ENCODE peak calls at places on chromosomes 7 and 10, in four cellular contexts. One of them, this sample, is unnamed.

GRCh38 chr10:37860494-37861190 is 3.2 kb upstream of the ZNF248 start:
- DNase-seq in cardiac muscle cell: peak; percentile 44
- DNase-seq in left lung: no peak
- DNase-seq in right lobe of liver: no peak
- DNase-seq in this sample: no peak

GRCh38 chr10:102837230-102837721 is at the start of gene CYP17A1:
- DNase-seq in cardiac muscle cell: peak; percentile 65
- DNase-seq in left lung: no peak
- DNase-seq in right lobe of liver: no peak
- DNase-seq in this sample: no peak

GRCh38 chr10:47243791-47244190 is 56.2 kb upstream of the GDF10 start:
- DNase-seq in cardiac muscle cell: no peak
- DNase-seq in left lung: no peak
- DNase-seq in right lobe of liver: no peak
- DNase-seq in this sample: peak; percentile 67

GRCh38 chr7:110131344-110131743 is 959.6 kb upstream of the LRRN3 start:
- DNase-seq in cardiac muscle cell: no peak
- DNase-seq in left lung: no peak
- DNase-seq in right lobe of liver: no peak
- DNase-seq in this sample: no peak

GRCh38 chr10:133156674-133157579 is 3.1 kb upstream of the KNDC1 start:
- DNase-seq in cardiac muscle cell: no peak
- DNase-seq in left lung: peak; percentile 64
- DNase-seq in right lobe of liver: no peak
- DNase-seq in this sample: no peak

GRCh38 chr10:17660921-17661320 is 17.0 kb downstream of the STAM start:
- DNase-seq in cardiac muscle cell: no peak
- DNase-seq in left lung: no peak
- DNase-seq in right lobe of liver: no peak
- DNase-seq in this sample: no peak

GRCh38 chr10:109887776-109888175 is 35.5 kb downstream of the XPNPEP1 start:
- DNase-seq in cardiac muscle cell: no peak
- DNase-seq in left lung: no peak
- DNase-seq in right lobe of liver: no peak
- DNase-seq in this sample: no peak

GRCh38 chr7:105583061-105583460 is 1.8 kb upstream of the EFCAB10 start:
- DNase-seq in cardiac muscle cell: no peak
- DNase-seq in left lung: no peak
- DNase-seq in right lobe of liver: no peak
- DNase-seq in this sample: no peak

GRCh38 chr10:72736176-72736795 is 44.3 kb downstream of the MCU start:
- DNase-seq in cardiac muscle cell: peak; percentile 87
- DNase-seq in left lung: no peak
- DNase-seq in right lobe of liver: no peak
- DNase-seq in this sample: no peak

GRCh38 chr10:62384057-62384446 is 9.9 kb downstream of the ZNF365 start:
- DNase-seq in cardiac muscle cell: peak; percentile 38
- DNase-seq in left lung: no peak
- DNase-seq in right lobe of liver: no peak
- DNase-seq in this sample: no peak

DNA sequence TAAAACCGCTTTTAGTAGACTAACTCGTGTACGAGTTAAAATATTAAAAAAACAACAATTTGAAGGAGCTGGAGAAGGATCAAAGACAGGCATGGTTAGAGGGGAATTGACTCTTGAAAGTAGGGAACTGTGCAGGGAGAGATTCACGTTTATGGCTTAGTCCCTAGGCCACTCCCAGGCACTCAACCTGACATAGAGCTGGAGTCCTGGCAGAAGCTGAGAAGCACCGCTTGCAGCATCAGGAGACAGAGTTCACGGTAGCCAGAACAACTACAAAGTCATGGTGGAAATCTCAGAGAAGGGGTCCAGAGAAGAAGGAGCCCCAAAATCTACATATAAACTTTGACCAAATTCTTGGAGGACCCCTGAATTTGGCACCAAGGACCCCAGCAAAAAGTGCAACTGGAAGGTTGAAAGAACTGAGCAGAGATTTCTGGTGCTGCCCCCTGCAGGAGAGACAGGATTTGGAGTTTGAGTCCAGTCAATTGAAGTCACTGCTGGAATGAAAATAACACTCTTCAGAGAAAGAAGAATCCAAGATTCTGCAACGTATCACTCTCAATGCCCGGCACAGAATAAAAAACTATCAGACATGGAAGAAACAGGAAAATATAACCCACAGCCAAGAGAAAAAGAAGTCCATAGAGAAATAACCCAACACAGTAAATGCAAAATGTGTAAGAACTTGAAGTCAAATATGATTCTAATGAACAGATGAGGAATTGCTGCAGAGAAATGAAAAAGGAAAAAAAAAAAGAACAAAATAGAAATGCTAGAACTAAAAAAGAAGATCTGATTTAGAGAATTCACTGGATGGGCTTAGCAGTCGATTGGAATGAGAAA is 493.3 kb upstream of the PODXL start:
- DNase-seq in cardiac muscle cell: peak; percentile 38
- DNase-seq in left lung: no peak
- DNase-seq in right lobe of liver: no peak
- DNase-seq in this sample: no peak
- TF ChIP-seq CTCF in cardiac muscle cell: peak; percentile 82
- TF ChIP-seq CTCF in left lung: peak; percentile 48
- TF ChIP-seq CTCF in right lobe of liver: peak; percentile 15
- TF ChIP-seq CTCF in this sample: no peak

DNA sequence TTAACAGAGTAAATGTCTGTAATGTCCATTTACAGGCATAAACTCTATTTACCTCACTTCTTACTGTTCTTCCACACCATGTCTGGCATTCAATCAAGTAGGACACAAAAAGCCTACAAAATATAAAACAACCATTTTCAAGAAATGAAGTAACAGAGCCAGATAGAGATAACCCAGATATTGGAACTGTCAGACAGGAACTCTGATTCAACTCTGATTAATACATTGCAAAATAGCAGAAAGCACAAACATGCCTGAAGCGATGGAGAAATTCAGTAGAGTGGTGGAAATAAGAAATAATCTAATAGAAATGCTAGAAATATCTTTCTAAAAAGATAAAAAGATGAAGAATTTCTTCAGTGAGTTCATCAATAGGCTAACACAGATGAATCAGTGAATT is 964.4 kb downstream of the PCDH15 start:
- DNase-seq in cardiac muscle cell: peak; percentile 57
- DNase-seq in left lung: no peak
- DNase-seq in right lobe of liver: no peak
- DNase-seq in this sample: no peak
- H3K4me1 ChIP-seq in cardiac muscle cell: no peaks in the 10 kb centered on the region
- H3K4me1 ChIP-seq in left lung: no peaks in the 10 kb centered on the region
- H3K4me1 ChIP-seq in right lobe of liver: no peaks in the 10 kb centered on the region
- H3K4me1 ChIP-seq in this sample: no peaks in the 10 kb centered on the region

GRCh38 chr7:55484241-55484640 is 88.1 kb downstream of the VOPP1 start:
- DNase-seq in cardiac muscle cell: no peak
- DNase-seq in left lung: no peak
- DNase-seq in right lobe of liver: no peak
- DNase-seq in this sample: no peak
- TF ChIP-seq CTCF in cardiac muscle cell: no peak
- TF ChIP-seq CTCF in left lung: no peak
- TF ChIP-seq CTCF in right lobe of liver: no peak
- TF ChIP-seq CTCF in this sample: no peak

GRCh38 chr10:79285315-79286185 is 61.7 kb upstream of the PPIF start:
- DNase-seq in cardiac muscle cell: no peak
- DNase-seq in left lung: no peak
- DNase-seq in right lobe of liver: no peak
- DNase-seq in this sample: no peak

GRCh38 chr10:79287973-79288715 is 59.1 kb upstream of the PPIF start:
- DNase-seq in cardiac muscle cell: no peak
- DNase-seq in left lung: no peak
- DNase-seq in right lobe of liver: no peak
- DNase-seq in this sample: no peak

GRCh38 chr10:79289801-79290200 is 57.5 kb upstream of the PPIF start:
- DNase-seq in cardiac muscle cell: no peak
- DNase-seq in left lung: no peak
- DNase-seq in right lobe of liver: no peak
- DNase-seq in this sample: no peak

GRCh38 chr10:79284158-79284871 is 63.0 kb upstream of the PPIF start:
- DNase-seq in cardiac muscle cell: no peak
- DNase-seq in left lung: no peak
- DNase-seq in right lobe of liver: no peak
- DNase-seq in this sample: no peak

DNA sequence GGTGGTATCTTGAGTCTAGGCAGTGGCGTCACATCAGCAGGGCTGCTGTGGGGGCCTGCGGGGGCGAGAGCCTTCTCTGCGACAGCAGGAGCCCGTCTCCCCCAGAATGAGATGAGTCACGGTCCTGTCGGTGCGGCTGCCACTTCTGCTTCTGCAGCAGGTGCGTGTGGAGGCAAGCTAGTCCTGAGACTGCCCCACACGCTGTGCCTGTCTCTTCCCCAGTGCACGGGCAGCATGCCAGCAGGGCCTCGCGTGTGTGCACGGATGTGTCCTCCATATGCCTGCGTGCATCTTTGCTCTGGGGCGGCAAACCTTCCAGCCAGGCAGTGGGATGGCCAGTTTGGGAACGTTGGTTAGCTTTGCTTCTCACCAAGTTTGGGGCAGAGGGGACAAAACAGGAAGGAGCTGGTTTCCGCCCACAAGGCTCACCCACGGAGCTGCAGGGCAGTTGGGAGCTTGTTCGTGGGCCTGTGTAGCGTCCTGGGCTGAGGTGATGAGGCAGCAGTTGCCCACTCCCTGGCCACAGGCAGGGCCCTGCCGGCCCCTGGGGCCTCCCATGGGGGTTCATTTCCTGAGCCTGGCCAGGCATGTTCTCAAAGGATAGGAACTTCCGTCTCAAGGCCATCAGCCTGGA is 60.8 kb upstream of the PPIF start:
- DNase-seq in cardiac muscle cell: peak; percentile 28
- DNase-seq in left lung: peak; percentile 95
- DNase-seq in right lobe of liver: peak; percentile 80
- DNase-seq in this sample: no peak
- H3K4me1 ChIP-seq in cardiac muscle cell: peaks cover 9% of the 10 kb centered on the region
- H3K4me1 ChIP-seq in left lung: peaks cover 63% of the 10 kb centered on the region
- H3K4me1 ChIP-seq in right lobe of liver: no peaks in the 10 kb centered on the region
- H3K4me1 ChIP-seq in this sample: peaks cover 15% of the 10 kb centered on the region

GRCh38 chr7:129824291-129825004 is 128.3 kb downstream of the UBE2H start:
- DNase-seq in cardiac muscle cell: no peak
- DNase-seq in left lung: no peak
- DNase-seq in right lobe of liver: no peak
- DNase-seq in this sample: no peak
- TF ChIP-seq CTCF in cardiac muscle cell: no peak
- TF ChIP-seq CTCF in left lung: no peak
- TF ChIP-seq CTCF in right lobe of liver: no peak
- TF ChIP-seq CTCF in this sample: no peak

This sample was measured in gastrocnemius medialis.